ENCODE peak calls at places on chromosomes 16 and 17, in nine cellular contexts. C, O, W, A, P, J, X, H and I are unnamed samples.

GRCh38 chr17:79940381-79941087 is 95.1 kb downstream of the TBC1D16 start:
- DNase-seq in C (peak; percentile 42), O (no peak), W (no peak), A (no peak), P (no peak), J (no peak), X (no peak), H (no peak), I (no peak)

GRCh38 chr16:85479972-85480726 is 133.0 kb upstream of the GSE1 start:
- DNase-seq in C (peak; percentile 76), O (no peak), W (no peak), A (no peak), P (no peak), J (no peak), X (peak; percentile 72), H (no peak), I (peak; percentile 67)

GRCh38 chr17:63557416-63557815 is 7.1 kb downstream of the DCAF7 start:
- DNase-seq in C (no peak), O (no peak), W (no peak), A (no peak), P (no peak), J (no peak), X (no peak), H (no peak), I (no peak)

GRCh38 chr16:71610936-71611871 is 14.8 kb upstream of the MARVELD3 start:
- DNase-seq in C (peak; percentile 81), O (peak; percentile 83), W (peak; percentile 76), A (peak; percentile 67), P (peak; percentile 68), J (peak; percentile 78), X (peak; percentile 73), H (no peak), I (peak; percentile 78)

GRCh38 chr17:67557921-67558320 is 159.8 kb upstream of the NOL11 start:
- DNase-seq in C (no peak), O (no peak), W (no peak), A (no peak), P (no peak), J (no peak), X (no peak), H (no peak), I (peak; percentile 25)

GRCh38 chr17:76273923-76274558 is 8.9 kb downstream of the UBALD2 start:
- DNase-seq in C (no peak), O (peak; percentile 43), W (no peak), A (no peak), P (no peak), J (no peak), X (no peak), H (no peak), I (no peak)

GRCh38 chr16:51615141-51615540 is 464.1 kb upstream of the SALL1 start:
- DNase-seq in C (no peak), O (no peak), W (no peak), A (no peak), P (no peak), J (no peak), X (no peak), H (no peak), I (no peak)

GRCh38 chr16:57976331-57976796 is 5.4 kb upstream of the CNGB1 start:
- DNase-seq in C (no peak), O (no peak), W (no peak), A (no peak), P (no peak), J (no peak), X (no peak), H (no peak), I (peak; percentile 58)

GRCh38 chr16:64269756-64270155 is 852.1 kb downstream of the CDH11 start:
- DNase-seq in C (no peak), O (no peak), W (no peak), A (no peak), P (no peak), J (no peak), X (no peak), H (no peak), I (no peak)

GRCh38 chr17:42781639-42782401 is 1.4 kb downstream of the WNK4 start:
- DNase-seq in C (no peak), O (no peak), W (no peak), A (no peak), P (no peak), J (no peak), X (no peak), H (no peak), I (no peak)

GRCh38 chr17:83062818-83063671 is 16.4 kb upstream of the METRNL start:
- DNase-seq in C (peak; percentile 41), O (peak; percentile 45), W (no peak), A (no peak), P (no peak), J (no peak), X (peak; percentile 18), H (no peak), I (no peak)

GRCh38 chr17:68512967-68513474 is 791 bp downstream of the PRKAR1A start:
- DNase-seq in C (no peak), O (no peak), W (no peak), A (no peak), P (no peak), J (no peak), X (peak; percentile 43), H (no peak), I (peak; percentile 36)

GRCh38 chr17:44170499-44171201 is at the start of gene ASB16:
- DNase-seq in C (no peak), O (no peak), W (no peak), A (peak; percentile 48), P (no peak), J (no peak), X (no peak), H (no peak), I (peak; percentile 87)
- H3K4me3 ChIP-seq in C (peak within 1 kb of the TSS; percentile 36), O (no peak within 1 kb of the TSS), W (no peak within 1 kb of the TSS), A (no peak within 1 kb of the TSS), P (no peak within 1 kb of the TSS), J (no peak within 1 kb of the TSS), X (no peak within 1 kb of the TSS), H (peak within 1 kb of the TSS; percentile 17), I (no peak within 1 kb of the TSS)

DNA sequence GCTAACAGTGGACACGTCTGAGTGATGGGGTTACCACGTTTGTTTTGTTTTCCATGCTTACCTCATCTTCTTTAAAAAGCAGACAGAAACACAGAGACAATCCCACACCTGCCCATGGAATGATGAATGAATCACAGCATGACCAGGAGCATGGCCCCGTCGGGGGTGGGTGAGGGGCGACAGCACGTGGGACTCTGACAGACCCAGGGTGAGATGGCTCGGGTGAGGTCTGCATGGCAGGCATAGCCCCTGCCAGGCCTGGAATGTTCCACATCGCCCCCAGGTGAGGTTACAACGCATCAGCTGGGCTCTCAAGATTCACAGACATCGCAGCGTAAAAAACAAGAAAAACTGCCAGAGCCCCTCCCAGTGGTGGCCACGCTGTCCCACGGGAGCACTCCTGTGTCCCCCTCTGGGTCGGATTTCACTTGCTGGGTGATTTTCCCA is 18.1 kb downstream of the SLC7A5 start:
- DNase-seq in C (no peak), O (no peak), W (no peak), A (no peak), P (no peak), J (no peak), X (no peak), H (no peak), I (no peak)
- H3K27ac ChIP-seq in C (no peak overlapping the region), O (no peak overlapping the region), W (no peak overlapping the region), A (no peak overlapping the region), P (no peak overlapping the region), J (peak overlapping the region; percentile 79), X (no peak overlapping the region), H (no peak overlapping the region), I (no peak overlapping the region)

GRCh38 chr16:81720973-81721907 is 57.9 kb upstream of the PLCG2 start:
- DNase-seq in C (no peak), O (no peak), W (no peak), A (no peak), P (no peak), J (no peak), X (no peak), H (no peak), I (no peak)
- TF ChIP-seq CTCF in C (no peak), O (no peak), W (no peak), A (no peak), P (no peak), J (no peak), X (no peak), H (no peak), I (no peak)

GRCh38 chr17:75090871-75091854 is 3.4 kb downstream of the SLC16A5 start:
- DNase-seq in C (peak; percentile 89), O (peak; percentile 83), W (no peak), A (peak; percentile 55), P (no peak), J (no peak), X (peak; percentile 87), H (no peak), I (no peak)

GRCh38 chr17:75087558-75088453 is at the start of gene SLC16A5:
- DNase-seq in C (peak; percentile 94), O (peak; percentile 85), W (peak; percentile 95), A (peak; percentile 82), P (peak; percentile 40), J (peak; percentile 81), X (peak; percentile 94), H (peak; percentile 27), I (peak; percentile 93)

GRCh38 chr17:75087182-75087557 is 584 bp upstream of the SLC16A5 start:
- DNase-seq in C (no peak), O (no peak), W (no peak), A (no peak), P (no peak), J (no peak), X (no peak), H (no peak), I (no peak)

GRCh38 chr17:75088465-75088895 is 726 bp downstream of the SLC16A5 start:
- DNase-seq in C (no peak), O (no peak), W (no peak), A (no peak), P (no peak), J (no peak), X (no peak), H (no peak), I (no peak)

DNA sequence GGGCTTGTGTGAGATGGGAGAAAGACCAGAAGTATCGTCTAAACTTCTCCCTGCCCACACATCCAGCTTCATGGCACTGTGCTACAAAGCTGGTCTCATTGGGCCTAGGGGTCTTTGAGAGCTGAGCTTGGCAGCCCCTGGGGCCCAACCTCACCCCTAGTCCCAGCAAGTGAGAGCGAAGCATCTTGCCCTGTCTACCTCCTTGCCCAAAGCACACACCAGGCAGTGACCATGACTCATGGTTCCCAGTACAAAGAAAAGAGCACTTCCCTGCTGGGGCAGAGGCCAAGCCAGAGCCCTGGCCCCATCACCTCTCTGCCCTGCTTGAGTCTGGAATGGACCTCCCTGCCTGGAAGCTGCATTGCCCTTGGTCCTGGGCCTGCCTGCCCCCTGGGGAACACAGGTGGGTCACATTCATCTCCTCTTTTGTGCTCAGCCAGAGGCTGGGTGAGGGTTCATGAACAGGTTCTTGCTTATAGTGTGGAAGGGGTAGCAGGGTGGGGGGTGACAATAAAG is 1.2 kb downstream of the SLC16A5 start:
- DNase-seq in C (peak; percentile 67), O (no peak), W (peak; percentile 69), A (no peak), P (no peak), J (no peak), X (peak; percentile 63), H (no peak), I (no peak)
- H3K4me3 ChIP-seq in C (peak overlapping the region; percentile 64), O (no peak overlapping the region), W (no peak overlapping the region), A (no peak overlapping the region), P (no peak overlapping the region), J (no peak overlapping the region), X (peak overlapping the region; percentile 82), H (peak overlapping the region; percentile 70), I (no peak overlapping the region)